ENCODE peak calls at places on chromosome 1, in five cellular contexts. Z is brain microvascular endothelial cell, X is tibial artery, A is left ventricle myocardium inferior, P is mucosa of descending colon. T is an unnamed sample.

GRCh38 chr1:59814901-59815825 is at the start of gene HOOK1:
- DNase-seq in P (peak; percentile 70), A (no peak), Z (no peak), X (no peak), T (no peak)

GRCh38 chr1:172775598-172776570 is 117.0 kb downstream of the FASLG start:
- DNase-seq in A (no peak), Z (no peak), X (no peak), P (no peak), T (peak; percentile 30)

GRCh38 chr1:38134294-38134755 is 87.7 kb upstream of the POU3F1 start:
- DNase-seq in Z (no peak), X (no peak), A (no peak), P (no peak), T (no peak)

GRCh38 chr1:41927118-41927517 is 8.4 kb upstream of the HIVEP3 start:
- DNase-seq in X (no peak), Z (no peak), A (no peak), P (no peak), T (no peak)

GRCh38 chr1:194568610-194569009 is 1382.2 kb upstream of the B3GALT2 start:
- DNase-seq in X (no peak), Z (peak; percentile 10), A (no peak), P (no peak), T (no peak)

GRCh38 chr1:178273707-178274410 is 180.0 kb downstream of the RASAL2 start:
- DNase-seq in P (no peak), X (no peak), Z (peak; percentile 33), A (no peak), T (no peak)

GRCh38 chr1:206575165-206575893 is 36.9 kb downstream of the EIF2D start:
- DNase-seq in Z (peak; percentile 32), X (no peak), P (no peak), A (peak; percentile 44), T (peak; percentile 98)

GRCh38 chr1:205071801-205072200 is 12.5 kb downstream of the TMEM81 start:
- DNase-seq in Z (no peak), X (peak; percentile 52), A (no peak), P (no peak), T (no peak)

GRCh38 chr1:201111156-201111555 is 1.1 kb downstream of the CACNA1S start:
- DNase-seq in X (no peak), Z (no peak), A (no peak), P (no peak), T (no peak)

GRCh38 chr1:227364657-227365056 is 46.4 kb upstream of the CDC42BPA start:
- DNase-seq in X (no peak), P (no peak), Z (no peak), A (no peak), T (no peak)

GRCh38 chr1:223831755-223832636 is 13.8 kb downstream of the TP53BP2 start:
- DNase-seq in X (no peak), A (no peak), Z (no peak), P (no peak), T (peak; percentile 78)

GRCh38 chr1:180160362-180160761 is 5.7 kb downstream of the QSOX1 start:
- DNase-seq in P (no peak), Z (no peak), A (no peak), X (no peak), T (no peak)

GRCh38 chr1:233172201-233172600 is 123.3 kb downstream of the PCNX2 start:
- DNase-seq in A (no peak), X (no peak), Z (peak; percentile 36), P (no peak), T (peak; percentile 67)

GRCh38 chr1:214241060-214241459 is 39.9 kb upstream of the SMYD2 start:
- DNase-seq in Z (no peak), X (no peak), A (no peak), P (no peak), T (no peak)

GRCh38 chr1:84643183-84643582 is 47.1 kb downstream of the SSX2IP start:
- DNase-seq in Z (no peak), P (no peak), A (no peak), X (no peak), T (no peak)

GRCh38 chr1:205975387-205975998 is 27.7 kb downstream of the RAB7B start:
- DNase-seq in P (no peak), X (no peak), A (no peak), Z (no peak), T (no peak)

GRCh38 chr1:230085178-230085515 is 18.1 kb downstream of the GALNT2 start:
- DNase-seq in X (no peak), P (no peak), Z (no peak), A (no peak), T (no peak)

GRCh38 chr1:10889628-10890353 is 93.3 kb upstream of the CASZ1 start:
- DNase-seq in P (no peak), X (no peak), A (no peak), Z (no peak), T (no peak)

GRCh38 chr1:200873671-200874397 is 1.1 kb downstream of the GPR25 start:
- DNase-seq in X (no peak), P (no peak), Z (no peak), A (no peak), T (peak; percentile 9)

GRCh38 chr1:25450894-25451293 is 20.2 kb downstream of the MACO1 start:
- DNase-seq in A (no peak), Z (no peak), P (no peak), X (no peak), T (no peak)

GRCh38 chr1:7980984-7981383 is 19.5 kb downstream of the PARK7 start:
- DNase-seq in Z (no peak), A (no peak), X (peak; percentile 55), P (no peak), T (no peak)
- H3K4me3 ChIP-seq in Z (no peak overlapping the region), A (no peak overlapping the region), X (no peak overlapping the region), P (no peak overlapping the region), T (no peak overlapping the region)

GRCh38 chr1:105608713-105609112 is 1447.8 kb upstream of the PRMT6 start:
- DNase-seq in A (no peak), Z (peak; percentile 13), P (no peak), X (no peak), T (peak; percentile 33)
- TF ChIP-seq CTCF in A (peak; percentile 19), Z (peak; percentile 34), P (no peak), X (no peak), T (peak; percentile 1)

DNA sequence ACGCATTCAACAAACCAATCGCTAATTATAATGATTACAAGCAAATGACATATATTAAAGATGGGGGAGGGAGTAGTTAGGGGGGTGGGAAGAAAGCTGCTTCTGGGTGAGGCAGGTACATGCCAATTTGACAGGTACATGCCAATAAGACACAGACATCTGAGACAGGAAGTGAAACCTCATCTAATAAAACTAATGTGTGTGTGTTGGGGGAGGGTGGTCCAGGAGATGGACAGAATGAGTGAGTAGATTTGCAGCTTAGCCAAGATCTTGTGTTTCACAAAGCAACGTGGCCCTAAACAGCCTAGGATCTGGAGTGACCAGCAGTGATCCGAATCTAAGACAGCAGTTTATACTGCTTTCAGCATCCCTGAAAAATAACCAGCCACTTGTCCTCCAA is 10.8 kb downstream of the CFAP45 start:
- DNase-seq in X (no peak), A (no peak), P (no peak), Z (no peak), T (no peak)
- H3K4me3 ChIP-seq in X (no peak overlapping the region), A (no peak overlapping the region), P (no peak overlapping the region), Z (no peak overlapping the region), T (no peak overlapping the region)

GRCh38 chr1:247291161-247291560 is 35.3 kb downstream of the VN1R5 start:
- DNase-seq in X (peak; percentile 28), A (no peak), P (no peak), Z (no peak), T (no peak)

GRCh38 chr1:247288341-247288740 is 32.5 kb downstream of the VN1R5 start:
- DNase-seq in A (no peak), P (no peak), X (peak; percentile 15), Z (no peak), T (no peak)

GRCh38 chr1:247286134-247286670 is 30.3 kb downstream of the VN1R5 start:
- DNase-seq in A (no peak), P (no peak), Z (no peak), X (no peak), T (no peak)

GRCh38 chr1:247290576-247290975 is 34.7 kb downstream of the VN1R5 start:
- DNase-seq in Z (no peak), P (no peak), X (no peak), A (no peak), T (no peak)

DNA sequence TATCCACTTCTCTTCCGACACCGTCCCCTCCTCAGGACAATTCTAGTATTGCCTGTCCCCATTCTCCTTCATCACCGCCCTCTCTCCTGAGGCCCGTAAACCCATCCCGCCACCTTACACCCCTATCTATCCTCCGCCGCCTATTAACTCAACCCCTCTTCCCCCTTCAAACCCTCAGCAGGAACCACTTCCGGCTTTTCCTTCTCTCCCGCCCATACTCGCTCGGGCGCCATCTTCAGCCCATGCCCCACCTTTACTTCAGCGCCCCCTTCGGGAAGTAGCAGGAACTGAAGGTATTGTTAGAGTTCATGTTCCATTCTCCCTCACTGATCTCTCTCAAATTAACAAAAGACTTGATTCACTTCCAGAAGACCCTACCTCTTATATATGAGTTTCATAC is 31.6 kb downstream of the VN1R5 start:
- DNase-seq in A (no peak), Z (no peak), P (no peak), X (peak; percentile 6), T (no peak)
- TF ChIP-seq CTCF in A (no peak), Z (peak; percentile 5), P (no peak), X (no peak), T (peak; percentile 6)

GRCh38 chr1:161082996-161083742 is 6.2 kb downstream of the NECTIN4 start:
- DNase-seq in Z (peak; percentile 92), X (peak; percentile 84), A (peak; percentile 57), P (peak; percentile 92), T (peak; percentile 86)

GRCh38 chr1:161083743-161084084 is 5.6 kb downstream of the NECTIN4 start:
- DNase-seq in X (no peak), P (no peak), A (no peak), Z (no peak), T (no peak)

GRCh38 chr1:161085165-161085564 is 4.2 kb downstream of the NECTIN4 start:
- DNase-seq in A (no peak), X (no peak), Z (peak; percentile 40), P (no peak), T (no peak)

GRCh38 chr1:161082483-161082882 is 6.9 kb downstream of the NECTIN4 start:
- DNase-seq in X (no peak), A (no peak), P (no peak), Z (no peak), T (no peak)

DNA sequence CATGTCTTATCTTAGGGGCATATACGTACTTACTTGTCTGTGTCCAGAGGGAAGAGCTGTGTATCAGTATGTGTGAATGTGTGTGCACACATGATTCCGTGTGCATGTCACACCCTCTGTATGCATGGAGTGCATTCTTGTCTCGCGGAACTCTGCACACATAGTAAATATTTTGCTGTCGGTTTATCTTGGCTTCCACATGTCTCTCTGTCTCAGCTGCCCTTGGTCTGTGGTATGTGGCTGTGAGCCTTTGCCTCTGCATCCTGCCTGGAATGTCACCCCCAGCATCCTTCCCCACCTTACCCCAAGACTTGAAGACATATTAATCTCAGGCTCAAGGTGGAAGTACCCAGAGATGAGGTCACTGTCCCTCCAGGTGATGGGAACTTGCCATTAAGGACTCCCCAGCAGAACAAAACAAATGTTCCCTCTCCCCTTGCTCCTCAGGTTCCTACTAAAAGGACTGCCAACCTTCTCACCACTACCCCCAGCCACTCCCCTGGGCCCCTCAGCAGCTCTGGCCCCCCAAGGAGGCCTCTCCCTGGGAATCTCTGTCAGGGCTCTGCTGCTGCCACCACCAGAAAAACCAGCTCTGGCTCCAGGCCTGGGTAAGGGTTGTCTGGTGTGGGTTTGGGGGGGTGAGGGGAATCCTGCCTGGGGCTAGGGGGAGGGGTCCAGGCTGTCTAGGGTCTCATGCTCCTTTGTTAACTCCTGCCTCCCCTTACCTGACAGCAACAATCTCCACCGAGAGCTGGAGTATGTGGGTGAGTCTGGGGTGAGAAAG is 5.0 kb downstream of the NECTIN4 start:
- DNase-seq in X (no peak), A (no peak), P (no peak), Z (peak; percentile 20), T (peak; percentile 34)
- H3K4me3 ChIP-seq in X (no peak overlapping the region), A (no peak overlapping the region), P (no peak overlapping the region), Z (no peak overlapping the region), T (no peak overlapping the region)